ENCODE peak calls at places on chromosomes 7 and 10, in eight cellular contexts. C is A549, V is heart right ventricle, U is fibroblast of pulmonary artery, R is colonic mucosa, B is coronary artery, O is heart left ventricle, W is endothelial cell. K is an unnamed sample.

GRCh38 chr7:86965727-86966120 is 93.7 kb downstream of the ELAPOR2 start:
- DNase-seq in C (no peak), V (no peak), U (no peak), R (no peak), B (no peak), O (no peak), W (no peak), K (no peak)

GRCh38 chr7:148867571-148868377 is 16.3 kb downstream of the EZH2 start:
- DNase-seq in C (no peak), V (no peak), U (no peak), R (no peak), B (no peak), O (no peak), W (no peak), K (no peak)

GRCh38 chr7:4144801-4145470 is 537.2 kb upstream of the FOXK1 start:
- DNase-seq in C (no peak), V (peak), U (peak), R (peak), B (no peak), O (no peak), W (no peak), K (peak)

GRCh38 chr7:67663644-67664043 is 667.0 kb downstream of the TYW1 start:
- DNase-seq in C (no peak), V (no peak), U (no peak), R (no peak), B (no peak), O (no peak), W (no peak), K (no peak)

GRCh38 chr7:54664235-54665228 is 94.5 kb downstream of the SEC61G start:
- DNase-seq in C (peak), V (peak), U (peak), R (peak), B (no peak), O (peak), W (peak), K (peak)

GRCh38 chr10:110141185-110141584 is 66.2 kb upstream of the MXI1 start:
- DNase-seq in C (no peak), V (no peak), U (peak), R (peak), B (no peak), O (no peak), W (no peak), K (no peak)

GRCh38 chr7:91344911-91345310 is 80.7 kb downstream of the FZD1 start:
- DNase-seq in C (no peak), V (no peak), U (no peak), R (no peak), B (no peak), O (no peak), W (no peak), K (no peak)

GRCh38 chr7:591856-592628 is 72.4 kb upstream of the PDGFA start:
- DNase-seq in C (no peak), V (no peak), U (no peak), R (no peak), B (no peak), O (no peak), W (no peak), K (no peak)

GRCh38 chr7:101231644-101232043 is 6.0 kb downstream of the CLDN15 start:
- DNase-seq in C (no peak), V (no peak), U (no peak), R (peak), B (no peak), O (no peak), W (no peak), K (no peak)

GRCh38 chr7:57308631-57309408 is 141.2 kb upstream of the ZNF716 start:
- DNase-seq in C (no peak), V (peak), U (no peak), R (no peak), B (no peak), O (no peak), W (no peak), K (no peak)

GRCh38 chr7:158616050-158616449 is 28.4 kb upstream of the PTPRN2 start:
- DNase-seq in C (no peak), V (no peak), U (no peak), R (no peak), B (no peak), O (no peak), W (no peak), K (no peak)

GRCh38 chr10:122265896-122266295 is 5.2 kb upstream of the BTBD16 start:
- DNase-seq in C (no peak), V (no peak), U (no peak), R (no peak), B (no peak), O (no peak), W (no peak), K (no peak)

GRCh38 chr7:151813445-151813844 is 63.5 kb downstream of the PRKAG2 start:
- DNase-seq in C (no peak), V (no peak), U (no peak), R (no peak), B (no peak), O (no peak), W (no peak), K (no peak)

GRCh38 chr7:44937426-44937825 is 41.4 kb downstream of the MYO1G start:
- DNase-seq in C (no peak), V (no peak), U (no peak), R (no peak), B (no peak), O (no peak), W (no peak), K (no peak)

GRCh38 chr7:2165610-2166594 is 66.8 kb downstream of the MAD1L1 start:
- DNase-seq in C (no peak), V (no peak), U (no peak), R (no peak), B (peak), O (no peak), W (no peak), K (no peak)

GRCh38 chr10:57964371-57964770 is 303.3 kb downstream of the IPMK start:
- DNase-seq in C (peak), V (peak), U (peak), R (no peak), B (no peak), O (peak), W (no peak), K (no peak)

GRCh38 chr7:34042406-34042805 is 137.1 kb downstream of the BMPER start:
- DNase-seq in C (no peak), V (no peak), U (no peak), R (no peak), B (no peak), O (no peak), W (no peak), K (no peak)

GRCh38 chr7:21927693-21928092 is 18.0 kb downstream of the CDCA7L start:
- DNase-seq in C (no peak), V (no peak), U (no peak), R (no peak), B (no peak), O (no peak), W (no peak), K (no peak)

GRCh38 chr7:876972-877311 is 588 bp downstream of the GET4 start:
- DNase-seq in C (peak), V (no peak), U (no peak), R (peak), B (peak), O (no peak), W (no peak), K (no peak)

GRCh38 chr7:152925412-152926147 is 166.0 kb downstream of the ACTR3B start:
- DNase-seq in C (no peak), V (no peak), U (no peak), R (no peak), B (no peak), O (no peak), W (peak), K (peak)
- TF ChIP-seq CTCF in C (no peak), V (no peak), U (no peak), R (no peak), B (no peak), O (no peak), W (no peak), K (no peak)

DNA sequence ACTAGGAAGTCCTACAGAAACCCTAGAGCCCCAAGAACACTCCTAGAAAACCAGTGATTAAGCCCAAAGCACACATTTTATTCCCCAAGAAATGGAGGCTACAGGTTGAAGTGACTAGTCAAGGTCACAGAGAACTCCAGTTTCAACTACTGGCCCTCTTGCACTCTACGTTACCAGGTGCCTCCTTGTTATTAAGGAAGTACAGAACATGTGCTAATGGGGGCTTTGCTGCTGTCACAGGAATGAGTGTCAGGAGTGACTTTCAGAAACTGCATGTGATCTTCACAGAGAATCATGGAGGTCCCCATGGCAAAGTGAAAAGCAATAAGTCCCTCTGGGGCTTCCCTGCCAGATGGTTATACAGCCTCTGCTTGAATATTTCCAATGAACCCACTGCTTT is 19.3 kb downstream of the JAZF1 start:
- DNase-seq in C (no peak), V (no peak), U (no peak), R (no peak), B (no peak), O (no peak), W (no peak), K (no peak)
- TF ChIP-seq CTCF in C (no peak), V (no peak), U (no peak), R (no peak), B (no peak), O (no peak), W (no peak), K (no peak)

GRCh38 chr10:5299950-5300349 is 64.8 kb upstream of the UCN3 start:
- DNase-seq in C (no peak), V (no peak), U (no peak), R (no peak), B (no peak), O (no peak), W (no peak), K (no peak)

GRCh38 chr10:5303504-5303903 is 61.3 kb upstream of the UCN3 start:
- DNase-seq in C (no peak), V (no peak), U (no peak), R (no peak), B (no peak), O (no peak), W (no peak), K (no peak)

GRCh38 chr10:5310914-5311313 is 53.9 kb upstream of the UCN3 start:
- DNase-seq in C (no peak), V (no peak), U (no peak), R (no peak), B (no peak), O (no peak), W (no peak), K (no peak)

GRCh38 chr10:5305374-5305773 is 59.4 kb upstream of the UCN3 start:
- DNase-seq in C (no peak), V (no peak), U (no peak), R (no peak), B (no peak), O (no peak), W (no peak), K (no peak)
- TF ChIP-seq CTCF in C (no peak), V (peak), U (peak), R (no peak), B (no peak), O (peak), W (no peak), K (no peak)

GRCh38 chr7:128939075-128939860 is 1.5 kb downstream of the IRF5 start:
- DNase-seq in C (no peak), V (no peak), U (no peak), R (no peak), B (no peak), O (no peak), W (no peak), K (no peak)

GRCh38 chr7:128938524-128939074 is 872 bp downstream of the IRF5 start:
- DNase-seq in C (no peak), V (no peak), U (no peak), R (peak), B (no peak), O (no peak), W (no peak), K (no peak)

GRCh38 chr7:128940494-128941322 is 3.0 kb downstream of the IRF5 start:
- DNase-seq in C (no peak), V (peak), U (no peak), R (peak), B (no peak), O (peak), W (no peak), K (no peak)

GRCh38 chr7:128941323-128941890 is 3.7 kb downstream of the IRF5 start:
- DNase-seq in C (no peak), V (no peak), U (no peak), R (no peak), B (no peak), O (no peak), W (no peak), K (no peak)

DNA sequence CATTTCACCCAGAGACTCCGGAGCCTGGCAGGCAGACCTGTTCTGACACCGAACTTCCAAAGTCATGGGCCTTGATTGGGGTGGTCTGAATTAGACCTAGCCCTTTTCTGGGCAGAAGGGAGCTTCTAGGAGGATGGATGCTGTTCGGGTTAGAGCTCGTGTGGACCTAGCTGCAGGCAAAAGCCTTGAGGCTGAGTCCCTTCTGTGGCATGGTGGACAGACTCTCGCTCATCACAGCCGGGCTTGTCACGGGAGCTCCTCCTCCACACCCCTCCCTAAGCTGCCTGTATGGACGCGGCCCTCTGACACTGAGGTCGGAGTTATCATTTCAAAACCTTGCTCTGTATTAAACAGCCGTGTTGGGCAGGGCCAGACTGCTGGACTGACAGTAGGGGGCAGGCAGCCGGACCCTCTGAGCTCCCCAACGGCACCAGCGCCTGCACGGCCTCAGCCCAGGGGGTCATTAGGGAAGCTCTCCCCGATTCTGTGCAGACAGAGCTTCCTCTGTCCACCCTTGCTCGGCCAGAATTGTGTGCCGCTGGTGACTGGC is 2.2 kb downstream of the IRF5 start:
- DNase-seq in C (no peak), V (no peak), U (no peak), R (no peak), B (no peak), O (no peak), W (no peak), K (no peak)
- TF ChIP-seq CTCF in C (no peak), V (no peak), U (no peak), R (no peak), B (no peak), O (no peak), W (no peak), K (no peak)

DNA sequence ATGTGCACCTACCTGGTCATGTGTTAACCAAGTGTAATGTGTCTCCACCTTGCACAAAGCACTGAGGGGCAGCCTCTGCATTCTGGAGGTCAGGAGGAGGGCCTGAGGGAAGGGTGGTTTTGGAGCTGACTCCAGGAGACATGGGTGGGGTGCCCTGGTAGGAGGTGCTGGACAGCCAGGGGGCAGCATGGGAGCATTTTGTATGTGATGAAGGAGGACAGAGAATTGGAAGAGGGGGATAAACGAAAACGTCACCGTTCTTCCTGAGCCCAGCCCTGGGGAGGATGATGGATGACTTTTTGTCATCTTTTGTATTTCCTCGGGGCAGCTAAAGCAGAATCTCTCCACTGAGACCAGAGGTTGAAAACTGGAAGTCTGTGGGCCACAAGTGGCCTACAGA is 242.3 kb downstream of the VTI1A start:
- DNase-seq in C (peak), V (peak), U (peak), R (peak), B (no peak), O (peak), W (peak), K (peak)
- TF ChIP-seq CTCF in C (peak), V (peak), U (peak), R (peak), B (no peak), O (peak), W (peak), K (no peak)

GRCh38 chr10:92594194-92594593 is 1.3 kb downstream of the KIF11 start:
- DNase-seq in C (no peak), V (no peak), U (no peak), R (no peak), B (no peak), O (no peak), W (no peak), K (no peak)

GRCh38 chr10:92592761-92593552 is at the start of gene KIF11:
- DNase-seq in C (peak), V (peak), U (peak), R (peak), B (peak), O (peak), W (peak), K (peak)

GRCh38 chr10:92591550-92592140 is 1.3 kb upstream of the KIF11 start:
- DNase-seq in C (peak), V (peak), U (peak), R (peak), B (peak), O (peak), W (peak), K (peak)

GRCh38 chr10:92593553-92594046 is 670 bp downstream of the KIF11 start:
- DNase-seq in C (no peak), V (no peak), U (no peak), R (no peak), B (no peak), O (no peak), W (no peak), K (no peak)

GRCh38 chr10:92590623-92591549 is 2.0 kb upstream of the KIF11 start:
- DNase-seq in C (peak), V (peak), U (peak), R (peak), B (no peak), O (no peak), W (peak), K (peak)
- TF ChIP-seq CTCF in C (peak), V (no peak), U (peak), R (no peak), B (no peak), O (peak), W (no peak), K (peak)

DNA sequence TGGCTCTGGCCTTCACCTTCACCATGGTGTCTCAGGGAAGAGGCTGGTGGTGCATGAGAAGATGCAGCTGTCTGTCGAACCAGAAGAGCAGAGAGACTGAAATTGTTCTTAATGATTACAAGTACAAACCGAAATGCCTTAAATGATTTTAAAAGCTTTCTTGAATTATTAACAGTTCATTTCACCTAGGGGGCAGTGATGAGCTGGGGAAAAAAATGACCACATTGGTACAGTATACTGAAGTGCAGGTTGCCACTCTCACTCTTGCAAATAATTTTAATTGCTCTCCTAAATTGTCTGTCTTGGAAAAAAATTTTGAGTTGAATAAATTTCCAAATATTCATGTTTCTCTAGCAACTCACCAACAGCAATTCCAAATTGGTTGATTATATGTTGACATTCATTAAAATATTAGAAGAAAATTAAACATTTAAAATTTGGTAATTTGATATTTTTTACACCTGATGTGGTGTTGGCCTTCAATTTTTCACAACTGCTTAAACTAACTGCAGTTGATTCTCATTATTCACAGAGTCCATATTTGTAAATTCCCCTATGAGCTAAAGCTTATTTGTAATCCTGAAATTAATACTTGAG is 692.6 kb downstream of the ZWINT start:
- DNase-seq in C (peak), V (no peak), U (no peak), R (no peak), B (no peak), O (no peak), W (peak), K (no peak)
- TF ChIP-seq CTCF in C (peak), V (peak), U (no peak), R (no peak), B (no peak), O (no peak), W (peak), K (peak)